ENCODE peak calls at places on chromosomes 1 and 21, in seven cellular contexts. P is sigmoid colon, X is SK-N-SH, G is stomach, D is upper lobe of left lung, E is H1, Y is K562. M is an unnamed sample.

GRCh38 chr1:158126425-158126824 is 54.3 kb upstream of the CD1D start:
- DNase-seq in X (no peak), E (no peak), G (no peak), P (no peak), Y (no peak), D (no peak), M (no peak)

GRCh38 chr1:205547932-205548827 is 43.7 kb downstream of the CDK18 start:
- DNase-seq in E (peak; percentile 46), X (no peak), Y (no peak), D (no peak), P (peak; percentile 39), G (peak; percentile 21), M (no peak)

GRCh38 chr1:15352122-15352957 is 57.3 kb upstream of the EFHD2 start:
- DNase-seq in X (no peak), E (no peak), D (no peak), G (peak; percentile 77), P (no peak), Y (peak; percentile 56), M (no peak)

GRCh38 chr1:46530791-46531409 is 20.5 kb downstream of the KNCN start:
- DNase-seq in Y (no peak), D (no peak), E (no peak), G (no peak), X (no peak), P (no peak), M (no peak)

GRCh38 chr1:241610056-241610815 is 29.9 kb downstream of the CHML start:
- DNase-seq in P (no peak), X (peak; percentile 8), E (no peak), G (peak; percentile 33), Y (peak; percentile 38), D (no peak), M (no peak)

GRCh38 chr21:31425158-31425557 is 81.1 kb upstream of the TIAM1 start:
- DNase-seq in X (no peak), D (no peak), E (peak; percentile 48), Y (no peak), P (no peak), G (no peak), M (no peak)

GRCh38 chr1:228058981-228059535 is 23.4 kb upstream of the ARF1 start:
- DNase-seq in X (no peak), D (peak; percentile 92), E (no peak), P (no peak), Y (no peak), G (no peak), M (peak; percentile 10)

GRCh38 chr1:52127181-52128175 is 14.4 kb upstream of the ZFYVE9 start:
- DNase-seq in E (no peak), P (no peak), G (no peak), Y (peak; percentile 47), X (peak; percentile 62), D (no peak), M (no peak)

GRCh38 chr1:244919320-244920282 is 55.3 kb upstream of the HNRNPU start:
- DNase-seq in E (no peak), Y (no peak), P (no peak), X (no peak), G (no peak), D (no peak), M (no peak)

GRCh38 chr1:34926156-34926555 is 3.3 kb downstream of the DLGAP3 start:
- DNase-seq in E (peak; percentile 30), P (no peak), G (no peak), X (no peak), Y (no peak), D (no peak), M (no peak)

GRCh38 chr1:44905276-44905675 is 62.2 kb upstream of the PTCH2 start:
- DNase-seq in P (no peak), E (no peak), Y (no peak), D (no peak), X (no peak), G (no peak), M (no peak)

GRCh38 chr1:56301791-56302190 is 277.6 kb downstream of the PLPP3 start:
- DNase-seq in G (no peak), Y (no peak), X (no peak), E (no peak), P (no peak), D (no peak), M (no peak)

GRCh38 chr1:81801032-81801833 is 499 bp downstream of the ADGRL2 start:
- DNase-seq in X (peak; percentile 83), Y (no peak), D (peak; percentile 88), P (peak; percentile 93), G (peak; percentile 68), E (peak; percentile 86), M (peak; percentile 56)

GRCh38 chr1:207910678-207911354 is at the start of gene CD34:
- DNase-seq in D (peak; percentile 90), E (peak; percentile 72), X (peak; percentile 76), Y (no peak), P (peak; percentile 88), G (no peak), M (no peak)

GRCh38 chr1:225735252-225736149 is 42.1 kb upstream of the SRP9 start:
- DNase-seq in P (peak; percentile 84), E (no peak), X (peak; percentile 53), Y (no peak), D (no peak), G (peak; percentile 74), M (peak; percentile 62)

GRCh38 chr1:176694713-176695112 is 231.7 kb downstream of the PAPPA2 start:
- DNase-seq in X (no peak), Y (no peak), P (no peak), E (no peak), D (no peak), G (no peak), M (no peak)

GRCh38 chr1:176693697-176694329 is 230.8 kb downstream of the PAPPA2 start:
- DNase-seq in P (peak; percentile 78), Y (no peak), D (no peak), G (no peak), E (no peak), X (no peak), M (no peak)

GRCh38 chr1:176692988-176693696 is 230.2 kb downstream of the PAPPA2 start:
- DNase-seq in X (no peak), D (no peak), Y (no peak), P (no peak), G (no peak), E (no peak), M (no peak)

GRCh38 chr1:176691251-176692228 is 228.6 kb downstream of the PAPPA2 start:
- DNase-seq in D (no peak), E (no peak), Y (peak; percentile 58), G (no peak), P (peak; percentile 69), X (peak; percentile 35), M (peak; percentile 28)

GRCh38 chr1:176692431-176692830 is 229.5 kb downstream of the PAPPA2 start:
- DNase-seq in P (peak; percentile 86), X (peak; percentile 55), D (no peak), Y (no peak), G (no peak), E (no peak), M (no peak)
- H3K27ac ChIP-seq in P (peak overlapping the region; percentile 77), X (no peak overlapping the region), D (no peak overlapping the region), Y (no peak overlapping the region), G (no peak overlapping the region), E (no peak overlapping the region), M (no peak overlapping the region)

GRCh38 chr21:15222711-15223110 is 157.9 kb upstream of the NRIP1 start:
- DNase-seq in P (no peak), E (no peak), X (no peak), D (no peak), G (no peak), Y (no peak), M (no peak)
- TF ChIP-seq EP300 in P (no peak), E (no peak), X (no peak), D (no peak), G (no peak), Y (no peak), M (no peak)

GRCh38 chr1:10790155-10790707 is 6.2 kb downstream of the CASZ1 start:
- DNase-seq in X (no peak), Y (no peak), D (no peak), P (no peak), G (no peak), E (no peak), M (no peak)

GRCh38 chr1:10791117-10791951 is 5.1 kb downstream of the CASZ1 start:
- DNase-seq in X (no peak), E (no peak), D (no peak), G (no peak), Y (no peak), P (no peak), M (no peak)

GRCh38 chr1:10787274-10787673 is 9.2 kb downstream of the CASZ1 start:
- DNase-seq in Y (no peak), P (no peak), G (no peak), E (no peak), D (no peak), X (no peak), M (no peak)

GRCh38 chr1:10788592-10789006 is 7.8 kb downstream of the CASZ1 start:
- DNase-seq in G (peak; percentile 70), D (peak; percentile 70), Y (no peak), X (peak; percentile 86), E (peak; percentile 64), P (peak; percentile 82), M (no peak)

DNA sequence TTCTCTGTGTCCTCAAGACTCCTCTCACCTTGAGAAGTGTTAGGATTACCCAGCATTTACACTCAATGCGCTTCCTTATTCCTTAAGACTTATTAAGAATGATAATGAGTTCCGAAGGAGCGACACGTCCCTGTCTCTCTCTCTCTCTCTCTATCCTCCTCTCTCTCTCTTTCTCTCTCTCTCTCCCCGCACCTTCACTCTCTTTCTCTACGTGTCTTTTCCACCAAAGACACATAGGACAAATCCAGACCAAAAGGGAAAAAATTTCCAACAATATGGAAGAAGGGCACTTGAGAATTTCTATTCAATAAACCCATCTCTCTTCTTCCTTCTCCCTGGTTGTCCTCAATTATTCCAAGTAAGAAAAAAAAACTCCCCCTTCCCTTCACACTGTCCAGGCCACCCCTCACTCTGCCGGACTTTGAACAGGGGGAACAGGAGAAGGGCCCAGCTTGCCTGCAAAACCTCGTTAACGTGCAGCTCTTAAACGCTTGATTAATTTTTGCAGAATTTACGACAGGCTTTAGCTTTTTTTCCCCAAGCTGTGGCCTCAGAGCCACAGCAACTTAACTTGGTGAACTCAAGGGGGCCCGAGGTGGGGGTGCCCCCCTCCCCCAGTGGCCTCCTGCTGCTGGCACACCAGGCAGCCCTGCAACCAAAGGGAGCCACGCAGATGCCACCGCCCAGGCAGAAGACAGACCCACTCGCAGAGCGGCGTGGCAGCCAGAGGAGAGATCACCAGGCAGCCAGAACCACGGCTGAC is 6.9 kb downstream of the CASZ1 start:
- DNase-seq in X (no peak), E (no peak), D (no peak), P (no peak), Y (no peak), G (no peak), M (no peak)
- H3K27ac ChIP-seq in X (no peak overlapping the region), E (no peak overlapping the region), D (no peak overlapping the region), P (peak overlapping the region; percentile 91), Y (no peak overlapping the region), G (peak overlapping the region; percentile 91), M (no peak overlapping the region)

GRCh38 chr1:41482001-41482765 is 2.3 kb downstream of the EDN2 start:
- DNase-seq in G (peak; percentile 92), D (peak; percentile 89), P (peak; percentile 95), E (no peak), Y (no peak), X (no peak), M (no peak)
- TF ChIP-seq EP300 in G (no peak), D (no peak), P (no peak), E (no peak), Y (no peak), X (no peak), M (no peak)

M was measured in tibial nerve.